ENCODE peak calls at places on chromosomes 2 and 18, in four cellular contexts. P is HepG2, D is H1, U is GM12878. S is an unnamed sample.
A peak's percentile ranks its signal among the peaks of the same experiment; 100 is the strongest.

GRCh38 chr2:179302764-179303561 is 38.3 kb upstream of the SESTD1 start:
- DNase-seq in P (no peak), D (no peak), U (no peak), S (no peak)

GRCh38 chr2:97951155-97951670 is 44.5 kb downstream of the TMEM131 start:
- DNase-seq in P (no peak), D (no peak), U (no peak), S (no peak)

GRCh38 chr2:223760838-223761502 is 76.4 kb downstream of the AP1S3 start:
- DNase-seq in P (peak; percentile 77), D (no peak), U (peak; percentile 53), S (no peak)

GRCh38 chr2:181807526-181807925 is 84.0 kb upstream of the ITPRID2 start:
- DNase-seq in P (no peak), D (no peak), U (no peak), S (no peak)

GRCh38 chr2:204325468-204325867 is 219.8 kb upstream of the PARD3B start:
- DNase-seq in P (peak; percentile 71), D (peak; percentile 44), U (no peak), S (peak; percentile 84)

GRCh38 chr2:159285929-159286708 is at the start of gene WDSUB1:
- DNase-seq in P (peak; percentile 74), D (no peak), U (no peak), S (peak; percentile 63)

GRCh38 chr2:181954538-181954883 is 31.1 kb upstream of the PPP1R1C start:
- DNase-seq in P (no peak), D (no peak), U (no peak), S (no peak)

GRCh38 chr2:135825855-135826190 is 11.2 kb downstream of the LCT start:
- DNase-seq in P (no peak), D (no peak), U (no peak), S (no peak)

GRCh38 chr2:241030333-241030680 is 31.9 kb downstream of the SNED1 start:
- DNase-seq in P (no peak), D (no peak), U (no peak), S (no peak)

GRCh38 chr2:36618381-36618780 is 20.4 kb upstream of the FEZ2 start:
- DNase-seq in P (peak; percentile 83), D (peak; percentile 15), U (peak; percentile 35), S (peak; percentile 76)

GRCh38 chr2:163655672-163656071 is 80.1 kb downstream of the FIGN start:
- DNase-seq in P (no peak), D (no peak), U (no peak), S (no peak)

GRCh38 chr2:7825591-7826312 is 856.1 kb upstream of the ID2 start:
- DNase-seq in P (peak; percentile 80), D (no peak), U (peak; percentile 78), S (no peak)

GRCh38 chr2:165876712-165877111 is 76.9 kb downstream of the TTC21B start:
- DNase-seq in P (no peak), D (no peak), U (no peak), S (no peak)

GRCh38 chr2:150700731-150701130 is 213.3 kb upstream of the RND3 start:
- DNase-seq in P (no peak), D (no peak), U (no peak), S (no peak)

GRCh38 chr2:199459286-199460100 is 1.8 kb upstream of the SATB2 start:
- DNase-seq in P (peak; percentile 88), D (peak; percentile 82), U (peak; percentile 16), S (peak; percentile 90)

GRCh38 chr2:190504912-190505311 is 29.6 kb downstream of the NEMP2 start:
- DNase-seq in P (no peak), D (no peak), U (no peak), S (no peak)

GRCh38 chr2:62398295-62398855 is 107.6 kb downstream of the TMEM17 start:
- DNase-seq in P (no peak), D (no peak), U (no peak), S (no peak)

GRCh38 chr2:139217641-139218040 is 437.5 kb upstream of the NXPH2 start:
- DNase-seq in P (no peak), D (no peak), U (no peak), S (no peak)

GRCh38 chr2:179898873-179899272 is 37.5 kb upstream of the ZNF385B start:
- DNase-seq in P (peak; percentile 65), D (peak; percentile 27), U (no peak), S (peak; percentile 71)

GRCh38 chr2:108587621-108588020 is 53.4 kb downstream of the LIMS1 start:
- DNase-seq in P (no peak), D (no peak), U (no peak), S (no peak)
- H3K4me3 ChIP-seq in P (no peak overlapping the region), D (no peak overlapping the region), U (no peak overlapping the region), S (no peak overlapping the region)

GRCh38 chr18:23145613-23146012 is 10.3 kb downstream of the CABLES1 start:
- DNase-seq in P (no peak), D (no peak), U (no peak), S (no peak)
- H3K9ac ChIP-seq in P (no peak overlapping the region), D (no peak overlapping the region), U (no peak overlapping the region), S (no peak overlapping the region)

GRCh38 chr18:44411277-44411900 is 269.3 kb upstream of the SETBP1 start:
- DNase-seq in P (no peak), D (no peak), U (no peak), S (no peak)
- TF ChIP-seq SUZ12 in P (no peak), D (no peak), U (no peak), S (no peak)

GRCh38 chr2:197297262-197297661 is 13.3 kb downstream of the ANKRD44 start:
- DNase-seq in P (no peak), D (no peak), U (no peak), S (no peak)

GRCh38 chr2:197300139-197300538 is 10.4 kb downstream of the ANKRD44 start:
- DNase-seq in P (no peak), D (no peak), U (no peak), S (no peak)

GRCh38 chr2:197298609-197299008 is 12.0 kb downstream of the ANKRD44 start:
- DNase-seq in P (no peak), D (no peak), U (no peak), S (no peak)

GRCh38 chr2:197296861-197297260 is 13.7 kb downstream of the ANKRD44 start:
- DNase-seq in P (no peak), D (no peak), U (no peak), S (no peak)

GRCh38 chr2:197297772-197298318 is 12.7 kb downstream of the ANKRD44 start:
- DNase-seq in P (no peak), D (no peak), U (no peak), S (no peak)
- H3K4me3 ChIP-seq in P (no peak overlapping the region), D (no peak overlapping the region), U (peak overlapping the region; percentile 56), S (no peak overlapping the region)

DNA sequence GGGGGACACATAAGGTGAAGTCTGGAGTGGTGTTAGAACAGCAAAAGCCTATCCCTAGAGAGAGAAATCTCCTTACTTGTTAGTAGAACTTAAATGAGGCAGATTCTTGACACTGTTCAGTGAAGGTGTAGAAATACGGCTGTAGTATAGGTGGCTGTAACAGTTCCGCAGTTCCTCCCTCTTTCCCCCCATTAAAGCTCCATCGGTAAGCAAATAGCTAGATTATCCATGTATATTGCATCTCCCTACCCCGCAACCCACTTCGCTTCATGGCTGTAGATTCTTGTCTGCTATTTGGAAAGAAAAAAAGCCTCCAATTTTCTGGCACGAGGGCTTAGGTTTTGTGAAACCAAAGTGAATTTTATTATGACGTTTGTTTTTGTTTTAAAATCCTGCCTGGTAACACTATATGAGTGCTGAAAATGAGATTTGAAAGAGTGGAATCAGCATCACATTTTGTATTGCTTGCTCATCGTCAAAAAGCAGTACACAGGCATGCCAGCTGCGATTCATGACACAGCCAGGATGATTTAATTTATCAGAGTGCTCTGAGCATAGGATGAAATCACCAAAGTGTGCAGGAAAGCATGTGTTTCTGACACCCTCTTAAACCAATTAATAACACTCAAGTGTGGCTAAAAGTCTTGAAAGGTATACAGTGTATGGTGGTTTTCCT is 1.4 kb downstream of the FAM171B start:
- DNase-seq in P (no peak), D (no peak), U (no peak), S (no peak)
- H3K9ac ChIP-seq in P (no peak overlapping the region), D (peak overlapping the region; percentile 37), U (no peak overlapping the region), S (peak overlapping the region; percentile 57)

DNA sequence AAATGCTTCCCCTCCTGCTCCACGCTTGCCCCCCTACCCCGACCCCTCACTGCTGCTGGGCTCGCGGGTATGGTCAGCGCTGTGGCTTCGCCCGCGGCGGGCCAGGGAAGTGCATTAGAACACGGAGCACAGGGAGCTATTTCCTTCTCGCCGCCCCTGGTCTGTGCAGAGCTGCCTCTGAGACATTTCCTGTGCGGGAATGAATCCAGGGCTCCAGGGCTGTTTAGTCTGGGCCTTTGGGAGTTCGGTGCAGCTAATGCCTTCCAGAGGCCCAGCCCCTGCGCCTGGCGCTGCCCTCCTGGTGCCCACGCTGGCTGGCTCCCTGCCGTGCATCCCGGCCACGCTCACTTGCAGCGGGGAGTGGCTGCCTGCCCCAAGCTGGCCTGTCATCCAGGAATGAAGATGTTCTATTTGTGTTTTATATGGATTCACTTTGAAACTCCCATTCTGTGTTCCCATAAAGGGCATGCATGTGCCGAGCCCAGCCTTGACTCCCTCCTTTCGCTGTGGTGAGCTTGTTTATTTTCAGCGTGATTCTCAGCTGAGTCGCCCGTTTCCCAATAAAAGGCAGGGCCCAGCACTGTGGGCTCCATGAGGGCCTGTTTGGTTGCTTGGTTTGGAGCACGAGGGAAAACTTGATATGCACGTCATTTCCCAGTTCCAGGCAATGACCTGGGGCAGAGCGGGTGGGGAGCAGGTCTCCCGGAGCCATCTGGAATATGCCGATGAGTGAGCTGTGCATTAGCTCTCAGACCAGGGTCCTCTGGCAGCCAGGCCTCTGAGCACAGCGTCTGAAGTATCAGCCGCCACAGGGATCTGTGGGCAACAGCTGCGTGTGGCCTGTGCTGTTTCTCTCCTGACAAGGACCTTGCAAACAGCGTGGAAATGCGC is 42.7 kb downstream of the SH3RF3 start:
- DNase-seq in P (no peak), D (no peak), U (no peak), S (no peak)
- TF ChIP-seq SUZ12 in P (no peak), D (no peak), U (no peak), S (no peak)

DNA sequence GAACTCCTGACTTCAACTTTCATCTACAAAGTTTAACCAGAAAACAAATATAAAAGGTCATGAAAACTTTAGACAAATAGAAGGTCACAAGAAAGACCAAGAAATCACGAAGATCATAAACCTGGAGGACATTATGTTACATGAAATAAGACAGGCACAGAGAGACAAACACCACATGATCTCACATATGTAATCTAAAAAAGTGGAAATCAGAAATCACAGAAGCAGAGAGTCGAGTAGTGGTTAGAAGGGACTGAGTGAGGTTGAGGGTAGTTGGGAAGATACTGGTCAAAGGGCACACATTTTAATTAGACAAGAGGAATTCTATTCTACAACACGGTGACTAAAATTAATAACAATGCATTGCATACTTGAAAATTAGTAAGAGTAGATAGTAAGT is 1.4 kb downstream of the GCFC2 start:
- DNase-seq in P (peak; percentile 10), D (no peak), U (no peak), S (no peak)
- H3K4me3 ChIP-seq in P (peak overlapping the region; percentile 75), D (peak overlapping the region; percentile 10), U (peak overlapping the region; percentile 60), S (no peak overlapping the region)

GRCh38 chr2:196931555-196931954 is 5.0 kb upstream of the PGAP1 start:
- DNase-seq in P (no peak), D (no peak), U (no peak), S (no peak)

GRCh38 chr2:196934672-196935071 is 8.2 kb upstream of the PGAP1 start:
- DNase-seq in P (no peak), D (no peak), U (no peak), S (no peak)

GRCh38 chr2:196939381-196939780 is 12.9 kb upstream of the PGAP1 start:
- DNase-seq in P (no peak), D (no peak), U (no peak), S (no peak)

GRCh38 chr2:196935421-196935820 is 8.9 kb upstream of the PGAP1 start:
- DNase-seq in P (no peak), D (no peak), U (no peak), S (no peak)
- H3K9ac ChIP-seq in P (no peak overlapping the region), D (no peak overlapping the region), U (no peak overlapping the region), S (no peak overlapping the region)